ENCODE peak calls at places on chromosomes 11 and 22, in seven cellular contexts. K is mesendoderm; R is Calu3; B is stimulated activated CD4-positive, alpha-beta T cell treated with anti-CD3 and anti-CD28 coated beads, Interleukin-4, amount 100 ng/mL, for 24 hours; X is AG10803; L is islet precursor cell; M is NCI-H1105 treated with DMSO at 0.1 percent for 48 hours. Y is an unnamed sample.

GRCh38 chr11:66510271-66510989 is at the start of gene BBS1:
- DNase-seq in K (peak), R (peak), B (peak), X (peak), L (peak), M (peak), Y (peak)

GRCh38 chr11:128181090-128181485 is 406.3 kb downstream of the ETS1 start:
- DNase-seq in K (no peak), R (no peak), B (no peak), X (no peak), L (no peak), M (no peak), Y (no peak)

GRCh38 chr11:108500169-108500568 is 2.0 kb upstream of the POGLUT3 start:
- DNase-seq in K (no peak), R (no peak), B (no peak), X (no peak), L (no peak), M (no peak), Y (no peak)

GRCh38 chr22:36258750-36259619 is 6.1 kb downstream of the APOL1 start:
- DNase-seq in K (peak), R (no peak), B (no peak), X (no peak), L (peak), M (no peak), Y (no peak)

GRCh38 chr11:73869234-73869949 is 7.3 kb downstream of the COA4 start:
- DNase-seq in K (no peak), R (no peak), B (no peak), X (no peak), L (no peak), M (no peak), Y (no peak)

GRCh38 chr11:46912526-46913150 is 5.7 kb downstream of the LRP4 start:
- DNase-seq in K (peak), R (no peak), B (no peak), X (no peak), L (peak), M (peak), Y (no peak)

GRCh38 chr11:121352301-121352891 is 59.8 kb downstream of the SC5D start:
- DNase-seq in K (no peak), R (no peak), B (no peak), X (no peak), L (no peak), M (peak), Y (peak)

GRCh38 chr11:72243567-72244316 is at the start of gene PHOX2A:
- DNase-seq in K (no peak), R (no peak), B (no peak), X (no peak), L (peak), M (no peak), Y (no peak)

GRCh38 chr22:40400173-40400572 is 29.8 kb downstream of the SGSM3 start:
- DNase-seq in K (no peak), R (no peak), B (peak), X (no peak), L (no peak), M (no peak), Y (no peak)

GRCh38 chr11:123190504-123190903 is 4.5 kb downstream of the CLMP start:
- DNase-seq in K (no peak), R (no peak), B (no peak), X (peak), L (no peak), M (no peak), Y (no peak)

GRCh38 chr22:30830907-30831306 is 136.2 kb downstream of the OSBP2 start:
- DNase-seq in K (peak), R (peak), B (no peak), X (peak), L (no peak), M (no peak), Y (no peak)

GRCh38 chr11:122666743-122667142 is 11.2 kb downstream of the UBASH3B start:
- DNase-seq in K (no peak), R (no peak), B (no peak), X (no peak), L (no peak), M (no peak), Y (no peak)

GRCh38 chr22:22520667-22521602 is 865 bp upstream of the ZNF280A start:
- DNase-seq in K (peak), R (no peak), B (no peak), X (no peak), L (no peak), M (no peak), Y (no peak)

GRCh38 chr11:130719516-130719915 is 196.8 kb downstream of the SNX19 start:
- DNase-seq in K (no peak), R (no peak), B (no peak), X (peak), L (no peak), M (no peak), Y (no peak)

GRCh38 chr22:19896665-19897355 is 42.1 kb upstream of the GNB1L start:
- DNase-seq in K (no peak), R (no peak), B (no peak), X (no peak), L (peak), M (no peak), Y (no peak)

GRCh38 chr11:11533057-11533456 is 88.7 kb downstream of the GALNT18 start:
- DNase-seq in K (no peak), R (no peak), B (no peak), X (no peak), L (no peak), M (no peak), Y (no peak)

GRCh38 chr11:32888805-32889204 is 3.8 kb upstream of the QSER1 start:
- DNase-seq in K (no peak), R (no peak), B (no peak), X (peak), L (no peak), M (no peak), Y (no peak)

GRCh38 chr11:75549370-75549958 is 12.6 kb upstream of the SERPINH1 start:
- DNase-seq in K (no peak), R (no peak), B (no peak), X (no peak), L (no peak), M (no peak), Y (no peak)

GRCh38 chr11:120198403-120198786 is 12.4 kb upstream of the OAF start:
- DNase-seq in K (no peak), R (no peak), B (no peak), X (no peak), L (no peak), M (no peak), Y (no peak)

GRCh38 chr11:75073459-75074190 is 23.1 kb downstream of the OR2AT4 start:
- DNase-seq in K (peak), R (no peak), B (no peak), X (no peak), L (no peak), M (no peak), Y (no peak)

GRCh38 chr11:6633422-6634408 is 14.5 kb upstream of the TPP1 start:
- DNase-seq in K (no peak), R (no peak), B (no peak), X (no peak), L (no peak), M (no peak), Y (no peak)

GRCh38 chr11:32081129-32081641 is 9.7 kb upstream of the RCN1 start:
- DNase-seq in K (no peak), R (no peak), B (no peak), X (peak), L (no peak), M (no peak), Y (no peak)

GRCh38 chr22:38110008-38110862 is at the start of gene BAIAP2L2:
- DNase-seq in K (no peak), R (peak), B (no peak), X (no peak), L (peak), M (no peak), Y (no peak)

GRCh38 chr22:22060200-22061084 is 77.9 kb upstream of the TOP3B start:
- DNase-seq in K (peak), R (peak), B (peak), X (no peak), L (peak), M (no peak), Y (no peak)

GRCh38 chr11:126585388-126586302 is 230.2 kb downstream of the ST3GAL4 start:
- DNase-seq in K (peak), R (peak), B (no peak), X (peak), L (peak), M (peak), Y (no peak)

GRCh38 chr11:63917685-63918523 is 940 bp upstream of the RCOR2 start:
- DNase-seq in K (peak), R (peak), B (no peak), X (peak), L (peak), M (peak), Y (peak)

GRCh38 chr11:76141901-76142300 is 64.4 kb downstream of the WNT11 start:
- DNase-seq in K (no peak), R (no peak), B (no peak), X (no peak), L (peak), M (no peak), Y (no peak)

GRCh38 chr22:41431656-41432055 is 14.9 kb downstream of the TOB2 start:
- DNase-seq in K (no peak), R (no peak), B (no peak), X (no peak), L (no peak), M (no peak), Y (no peak)

Y was measured in hypothalamus.